ENCODE peak calls at places on chromosomes 6 and 20, in ten cellular contexts. One of them, this sample, is unnamed.

GRCh38 chr6:143652840-143653239 is 24.9 kb upstream of the PHACTR2 start:
- DNase-seq in Peyer's patch: peak; percentile 67
- DNase-seq in AG10803: no peak
- DNase-seq in GM12865: no peak
- DNase-seq in A549: no peak
- DNase-seq in PC-3: no peak
- DNase-seq in cardiac fibroblast: no peak
- DNase-seq in heart left ventricle: no peak
- DNase-seq in tibial artery: no peak
- DNase-seq in lower lobe of right lung: no peak
- DNase-seq in this sample: no peak

GRCh38 chr20:59082981-59083380 is 40.4 kb upstream of the PRELID3B start:
- DNase-seq in Peyer's patch: no peak
- DNase-seq in AG10803: peak; percentile 59
- DNase-seq in GM12865: no peak
- DNase-seq in A549: no peak
- DNase-seq in PC-3: peak; percentile 82
- DNase-seq in cardiac fibroblast: no peak
- DNase-seq in heart left ventricle: no peak
- DNase-seq in tibial artery: no peak
- DNase-seq in lower lobe of right lung: no peak
- DNase-seq in this sample: no peak

GRCh38 chr20:61605862-61606557 is 353.9 kb downstream of the CDH4 start:
- DNase-seq in Peyer's patch: no peak
- DNase-seq in AG10803: no peak
- DNase-seq in GM12865: no peak
- DNase-seq in A549: no peak
- DNase-seq in PC-3: no peak
- DNase-seq in cardiac fibroblast: no peak
- DNase-seq in heart left ventricle: peak; percentile 24
- DNase-seq in tibial artery: no peak
- DNase-seq in lower lobe of right lung: no peak
- DNase-seq in this sample: no peak

GRCh38 chr20:4573564-4574355 is 147.9 kb upstream of the PRND start:
- DNase-seq in Peyer's patch: no peak
- DNase-seq in AG10803: peak; percentile 93
- DNase-seq in GM12865: no peak
- DNase-seq in A549: peak; percentile 94
- DNase-seq in PC-3: peak; percentile 97
- DNase-seq in cardiac fibroblast: peak; percentile 56
- DNase-seq in heart left ventricle: no peak
- DNase-seq in tibial artery: no peak
- DNase-seq in lower lobe of right lung: no peak
- DNase-seq in this sample: peak; percentile 98

GRCh38 chr20:22833851-22834250 is 201.3 kb upstream of the SSTR4 start:
- DNase-seq in Peyer's patch: no peak
- DNase-seq in AG10803: no peak
- DNase-seq in GM12865: no peak
- DNase-seq in A549: no peak
- DNase-seq in PC-3: peak; percentile 60
- DNase-seq in cardiac fibroblast: no peak
- DNase-seq in heart left ventricle: no peak
- DNase-seq in tibial artery: no peak
- DNase-seq in lower lobe of right lung: no peak
- DNase-seq in this sample: no peak

GRCh38 chr6:77456531-77457248 is 6.6 kb downstream of the HTR1B start:
- DNase-seq in Peyer's patch: no peak
- DNase-seq in AG10803: peak; percentile 99
- DNase-seq in GM12865: no peak
- DNase-seq in A549: no peak
- DNase-seq in PC-3: peak; percentile 58
- DNase-seq in cardiac fibroblast: peak; percentile 98
- DNase-seq in heart left ventricle: no peak
- DNase-seq in tibial artery: peak; percentile 51
- DNase-seq in lower lobe of right lung: no peak
- DNase-seq in this sample: peak; percentile 99

GRCh38 chr20:37520417-37520751 is 666 bp upstream of the NNAT start:
- DNase-seq in Peyer's patch: no peak
- DNase-seq in AG10803: no peak
- DNase-seq in GM12865: no peak
- DNase-seq in A549: no peak
- DNase-seq in PC-3: no peak
- DNase-seq in cardiac fibroblast: no peak
- DNase-seq in heart left ventricle: no peak
- DNase-seq in tibial artery: no peak
- DNase-seq in lower lobe of right lung: no peak
- DNase-seq in this sample: no peak

GRCh38 chr6:1271071-1271763 is 40.7 kb upstream of the FOXQ1 start:
- DNase-seq in Peyer's patch: no peak
- DNase-seq in AG10803: no peak
- DNase-seq in GM12865: no peak
- DNase-seq in A549: no peak
- DNase-seq in PC-3: peak; percentile 34
- DNase-seq in cardiac fibroblast: no peak
- DNase-seq in heart left ventricle: no peak
- DNase-seq in tibial artery: no peak
- DNase-seq in lower lobe of right lung: no peak
- DNase-seq in this sample: no peak

GRCh38 chr6:87724994-87725811 is 23.2 kb upstream of the AKIRIN2 start:
- DNase-seq in Peyer's patch: no peak
- DNase-seq in AG10803: no peak
- DNase-seq in GM12865: peak; percentile 95
- DNase-seq in A549: no peak
- DNase-seq in PC-3: no peak
- DNase-seq in cardiac fibroblast: no peak
- DNase-seq in heart left ventricle: no peak
- DNase-seq in tibial artery: no peak
- DNase-seq in lower lobe of right lung: no peak
- DNase-seq in this sample: no peak

GRCh38 chr6:159043236-159043635 is 1.6 kb downstream of the TAGAP start:
- DNase-seq in Peyer's patch: no peak
- DNase-seq in AG10803: no peak
- DNase-seq in GM12865: no peak
- DNase-seq in A549: no peak
- DNase-seq in PC-3: no peak
- DNase-seq in cardiac fibroblast: no peak
- DNase-seq in heart left ventricle: no peak
- DNase-seq in tibial artery: no peak
- DNase-seq in lower lobe of right lung: no peak
- DNase-seq in this sample: no peak

GRCh38 chr6:105650367-105650766 is 247.5 kb upstream of the PREP start:
- DNase-seq in Peyer's patch: no peak
- DNase-seq in AG10803: no peak
- DNase-seq in GM12865: no peak
- DNase-seq in A549: no peak
- DNase-seq in PC-3: no peak
- DNase-seq in cardiac fibroblast: no peak
- DNase-seq in heart left ventricle: no peak
- DNase-seq in tibial artery: no peak
- DNase-seq in lower lobe of right lung: no peak
- DNase-seq in this sample: no peak

GRCh38 chr20:36092424-36093024 is 62.0 kb upstream of the EPB41L1 start:
- DNase-seq in Peyer's patch: no peak
- DNase-seq in AG10803: no peak
- DNase-seq in GM12865: no peak
- DNase-seq in A549: no peak
- DNase-seq in PC-3: peak; percentile 25
- DNase-seq in cardiac fibroblast: no peak
- DNase-seq in heart left ventricle: peak; percentile 73
- DNase-seq in tibial artery: no peak
- DNase-seq in lower lobe of right lung: no peak
- DNase-seq in this sample: no peak

GRCh38 chr6:4941782-4942672 is 61.8 kb downstream of the RPP40 start:
- DNase-seq in Peyer's patch: no peak
- DNase-seq in AG10803: peak; percentile 97
- DNase-seq in GM12865: peak; percentile 78
- DNase-seq in A549: peak; percentile 74
- DNase-seq in PC-3: peak; percentile 95
- DNase-seq in cardiac fibroblast: peak; percentile 88
- DNase-seq in heart left ventricle: no peak
- DNase-seq in tibial artery: no peak
- DNase-seq in lower lobe of right lung: no peak
- DNase-seq in this sample: peak; percentile 91

GRCh38 chr20:63015665-63016361 is 9.0 kb upstream of the BHLHE23 start:
- DNase-seq in Peyer's patch: no peak
- DNase-seq in AG10803: no peak
- DNase-seq in GM12865: no peak
- DNase-seq in A549: no peak
- DNase-seq in PC-3: no peak
- DNase-seq in cardiac fibroblast: no peak
- DNase-seq in heart left ventricle: peak; percentile 37
- DNase-seq in tibial artery: no peak
- DNase-seq in lower lobe of right lung: peak; percentile 32
- DNase-seq in this sample: no peak

GRCh38 chr20:6030453-6031080 is 23.3 kb downstream of the LRRN4 start:
- DNase-seq in Peyer's patch: no peak
- DNase-seq in AG10803: no peak
- DNase-seq in GM12865: no peak
- DNase-seq in A549: no peak
- DNase-seq in PC-3: no peak
- DNase-seq in cardiac fibroblast: no peak
- DNase-seq in heart left ventricle: no peak
- DNase-seq in tibial artery: no peak
- DNase-seq in lower lobe of right lung: no peak
- DNase-seq in this sample: no peak

GRCh38 chr6:75643173-75643572 is 41.5 kb downstream of the SENP6 start:
- DNase-seq in Peyer's patch: no peak
- DNase-seq in AG10803: peak; percentile 66
- DNase-seq in GM12865: no peak
- DNase-seq in A549: no peak
- DNase-seq in PC-3: no peak
- DNase-seq in cardiac fibroblast: no peak
- DNase-seq in heart left ventricle: no peak
- DNase-seq in tibial artery: no peak
- DNase-seq in lower lobe of right lung: no peak
- DNase-seq in this sample: no peak

GRCh38 chr6:169971171-169971861 is 219.9 kb downstream of the ERMARD start:
- DNase-seq in Peyer's patch: peak; percentile 37
- DNase-seq in AG10803: no peak
- DNase-seq in GM12865: no peak
- DNase-seq in A549: no peak
- DNase-seq in PC-3: no peak
- DNase-seq in cardiac fibroblast: no peak
- DNase-seq in heart left ventricle: no peak
- DNase-seq in tibial artery: no peak
- DNase-seq in lower lobe of right lung: peak; percentile 44
- DNase-seq in this sample: no peak

GRCh38 chr6:36925809-36926208 is 28.7 kb upstream of the PI16 start:
- DNase-seq in Peyer's patch: no peak
- DNase-seq in AG10803: no peak
- DNase-seq in GM12865: peak; percentile 56
- DNase-seq in A549: no peak
- DNase-seq in PC-3: no peak
- DNase-seq in cardiac fibroblast: no peak
- DNase-seq in heart left ventricle: no peak
- DNase-seq in tibial artery: no peak
- DNase-seq in lower lobe of right lung: no peak
- DNase-seq in this sample: no peak

GRCh38 chr6:154510144-154510905 is at the start of gene CNKSR3:
- DNase-seq in Peyer's patch: peak; percentile 85
- DNase-seq in AG10803: peak; percentile 89
- DNase-seq in GM12865: peak; percentile 45
- DNase-seq in A549: peak; percentile 64
- DNase-seq in PC-3: peak; percentile 88
- DNase-seq in cardiac fibroblast: peak; percentile 96
- DNase-seq in heart left ventricle: peak; percentile 89
- DNase-seq in tibial artery: peak; percentile 82
- DNase-seq in lower lobe of right lung: peak; percentile 89
- DNase-seq in this sample: peak; percentile 98
- TF ChIP-seq CTCF in Peyer's patch: no peak
- TF ChIP-seq CTCF in AG10803: peak; percentile 1
- TF ChIP-seq CTCF in GM12865: no peak
- TF ChIP-seq CTCF in A549: no peak
- TF ChIP-seq CTCF in PC-3: no peak
- TF ChIP-seq CTCF in cardiac fibroblast: no peak
- TF ChIP-seq CTCF in heart left ventricle: no peak
- TF ChIP-seq CTCF in tibial artery: peak; percentile 14
- TF ChIP-seq CTCF in lower lobe of right lung: no peak
- TF ChIP-seq CTCF in this sample: no peak

GRCh38 chr6:6008114-6008647 is 1.5 kb upstream of the NRN1 start:
- DNase-seq in Peyer's patch: no peak
- DNase-seq in AG10803: no peak
- DNase-seq in GM12865: no peak
- DNase-seq in A549: no peak
- DNase-seq in PC-3: no peak
- DNase-seq in cardiac fibroblast: no peak
- DNase-seq in heart left ventricle: no peak
- DNase-seq in tibial artery: no peak
- DNase-seq in lower lobe of right lung: no peak
- DNase-seq in this sample: no peak
- H3K4me3 ChIP-seq in Peyer's patch: peak overlapping the region; percentile 53
- H3K4me3 ChIP-seq in AG10803: peak overlapping the region; percentile 67
- H3K4me3 ChIP-seq in GM12865: peak overlapping the region; percentile 80
- H3K4me3 ChIP-seq in A549: peak overlapping the region; percentile 60
- H3K4me3 ChIP-seq in PC-3: peak overlapping the region; percentile 69
- H3K4me3 ChIP-seq in cardiac fibroblast: no peak overlapping the region
- H3K4me3 ChIP-seq in heart left ventricle: peak overlapping the region; percentile 63
- H3K4me3 ChIP-seq in tibial artery: peak overlapping the region; percentile 69
- H3K4me3 ChIP-seq in lower lobe of right lung: peak overlapping the region; percentile 57
- H3K4me3 ChIP-seq in this sample: peak overlapping the region; percentile 40

GRCh38 chr6:33492093-33492492 is 37.7 kb downstream of the ZBTB9 start:
- DNase-seq in Peyer's patch: no peak
- DNase-seq in AG10803: no peak
- DNase-seq in GM12865: peak; percentile 21
- DNase-seq in A549: no peak
- DNase-seq in PC-3: no peak
- DNase-seq in cardiac fibroblast: no peak
- DNase-seq in heart left ventricle: no peak
- DNase-seq in tibial artery: no peak
- DNase-seq in lower lobe of right lung: no peak
- DNase-seq in this sample: no peak
- TF ChIP-seq CTCF in Peyer's patch: no peak
- TF ChIP-seq CTCF in AG10803: no peak
- TF ChIP-seq CTCF in GM12865: peak; percentile 3
- TF ChIP-seq CTCF in A549: no peak
- TF ChIP-seq CTCF in PC-3: no peak
- TF ChIP-seq CTCF in cardiac fibroblast: no peak
- TF ChIP-seq CTCF in heart left ventricle: no peak
- TF ChIP-seq CTCF in tibial artery: no peak
- TF ChIP-seq CTCF in lower lobe of right lung: no peak
- TF ChIP-seq CTCF in this sample: no peak

GRCh38 chr6:107827541-107827940 is 3.4 kb upstream of the SCML4 start:
- DNase-seq in Peyer's patch: no peak
- DNase-seq in AG10803: no peak
- DNase-seq in GM12865: no peak
- DNase-seq in A549: no peak
- DNase-seq in PC-3: no peak
- DNase-seq in cardiac fibroblast: no peak
- DNase-seq in heart left ventricle: no peak
- DNase-seq in tibial artery: no peak
- DNase-seq in lower lobe of right lung: no peak
- DNase-seq in this sample: no peak

GRCh38 chr6:107833136-107833535 is 9.0 kb upstream of the SCML4 start:
- DNase-seq in Peyer's patch: peak; percentile 39
- DNase-seq in AG10803: no peak
- DNase-seq in GM12865: no peak
- DNase-seq in A549: no peak
- DNase-seq in PC-3: no peak
- DNase-seq in cardiac fibroblast: no peak
- DNase-seq in heart left ventricle: no peak
- DNase-seq in tibial artery: no peak
- DNase-seq in lower lobe of right lung: no peak
- DNase-seq in this sample: no peak

GRCh38 chr6:107830060-107830459 is 5.9 kb upstream of the SCML4 start:
- DNase-seq in Peyer's patch: peak; percentile 14
- DNase-seq in AG10803: no peak
- DNase-seq in GM12865: no peak
- DNase-seq in A549: no peak
- DNase-seq in PC-3: no peak
- DNase-seq in cardiac fibroblast: no peak
- DNase-seq in heart left ventricle: no peak
- DNase-seq in tibial artery: no peak
- DNase-seq in lower lobe of right lung: no peak
- DNase-seq in this sample: no peak

GRCh38 chr6:107832146-107833056 is 8.3 kb upstream of the SCML4 start:
- DNase-seq in Peyer's patch: peak; percentile 14
- DNase-seq in AG10803: no peak
- DNase-seq in GM12865: no peak
- DNase-seq in A549: no peak
- DNase-seq in PC-3: no peak
- DNase-seq in cardiac fibroblast: no peak
- DNase-seq in heart left ventricle: no peak
- DNase-seq in tibial artery: no peak
- DNase-seq in lower lobe of right lung: no peak
- DNase-seq in this sample: no peak
- H3K4me3 ChIP-seq in Peyer's patch: no peak overlapping the region
- H3K4me3 ChIP-seq in AG10803: no peak overlapping the region
- H3K4me3 ChIP-seq in GM12865: no peak overlapping the region
- H3K4me3 ChIP-seq in A549: no peak overlapping the region
- H3K4me3 ChIP-seq in PC-3: no peak overlapping the region
- H3K4me3 ChIP-seq in cardiac fibroblast: no peak overlapping the region
- H3K4me3 ChIP-seq in heart left ventricle: no peak overlapping the region
- H3K4me3 ChIP-seq in tibial artery: no peak overlapping the region
- H3K4me3 ChIP-seq in lower lobe of right lung: no peak overlapping the region
- H3K4me3 ChIP-seq in this sample: no peak overlapping the region